ENCODE peak calls at places on chromosomes 6 and 20, in seven cellular contexts. One of them, this sample, is unnamed.

GRCh38 chr6:167581637-167582036 is 245.1 kb upstream of the AFDN start:
- DNase-seq in stimulated activated CD8-positive, alpha-beta memory T cell treated with anti-CD3 and anti-CD28 coated beads, Interleukin-12 subunit alpha, Interleukin-12 subunit beta, amount 100 ng/mL, for 4 hours: no peak
- DNase-seq in GM12865: no peak
- DNase-seq in posterior cingulate gyrus: no peak
- DNase-seq in heart right ventricle: no peak
- DNase-seq in iPS-NIHi11: peak
- DNase-seq in GM23248: no peak
- DNase-seq in this sample: no peak

GRCh38 chr20:37342231-37343177 is 3.4 kb upstream of the SRC start:
- DNase-seq in GM12865: peak
- DNase-seq in iPS-NIHi11: no peak
- DNase-seq in stimulated activated CD8-positive, alpha-beta memory T cell treated with anti-CD3 and anti-CD28 coated beads, Interleukin-12 subunit alpha, Interleukin-12 subunit beta, amount 100 ng/mL, for 4 hours: no peak
- DNase-seq in posterior cingulate gyrus: no peak
- DNase-seq in heart right ventricle: no peak
- DNase-seq in GM23248: peak
- DNase-seq in this sample: peak

GRCh38 chr20:40648505-40649072 is 40.4 kb downstream of the MAFB start:
- DNase-seq in iPS-NIHi11: no peak
- DNase-seq in GM23248: no peak
- DNase-seq in posterior cingulate gyrus: no peak
- DNase-seq in stimulated activated CD8-positive, alpha-beta memory T cell treated with anti-CD3 and anti-CD28 coated beads, Interleukin-12 subunit alpha, Interleukin-12 subunit beta, amount 100 ng/mL, for 4 hours: no peak
- DNase-seq in GM12865: no peak
- DNase-seq in heart right ventricle: no peak
- DNase-seq in this sample: peak

GRCh38 chr6:35092362-35093117 is 48.6 kb downstream of the TCP11 start:
- DNase-seq in GM12865: no peak
- DNase-seq in GM23248: peak
- DNase-seq in heart right ventricle: no peak
- DNase-seq in stimulated activated CD8-positive, alpha-beta memory T cell treated with anti-CD3 and anti-CD28 coated beads, Interleukin-12 subunit alpha, Interleukin-12 subunit beta, amount 100 ng/mL, for 4 hours: no peak
- DNase-seq in posterior cingulate gyrus: no peak
- DNase-seq in iPS-NIHi11: peak
- DNase-seq in this sample: no peak

GRCh38 chr6:20242397-20242796 is 30.1 kb upstream of the MBOAT1 start:
- DNase-seq in heart right ventricle: no peak
- DNase-seq in GM12865: no peak
- DNase-seq in posterior cingulate gyrus: no peak
- DNase-seq in GM23248: no peak
- DNase-seq in stimulated activated CD8-positive, alpha-beta memory T cell treated with anti-CD3 and anti-CD28 coated beads, Interleukin-12 subunit alpha, Interleukin-12 subunit beta, amount 100 ng/mL, for 4 hours: no peak
- DNase-seq in iPS-NIHi11: no peak
- DNase-seq in this sample: no peak

GRCh38 chr20:45052698-45053440 is 48.1 kb downstream of the KCNS1 start:
- DNase-seq in stimulated activated CD8-positive, alpha-beta memory T cell treated with anti-CD3 and anti-CD28 coated beads, Interleukin-12 subunit alpha, Interleukin-12 subunit beta, amount 100 ng/mL, for 4 hours: no peak
- DNase-seq in GM23248: peak
- DNase-seq in heart right ventricle: no peak
- DNase-seq in GM12865: peak
- DNase-seq in posterior cingulate gyrus: no peak
- DNase-seq in iPS-NIHi11: no peak
- DNase-seq in this sample: no peak

GRCh38 chr20:20413801-20414200 is 45.9 kb downstream of the INSM1 start:
- DNase-seq in iPS-NIHi11: no peak
- DNase-seq in stimulated activated CD8-positive, alpha-beta memory T cell treated with anti-CD3 and anti-CD28 coated beads, Interleukin-12 subunit alpha, Interleukin-12 subunit beta, amount 100 ng/mL, for 4 hours: no peak
- DNase-seq in posterior cingulate gyrus: no peak
- DNase-seq in heart right ventricle: no peak
- DNase-seq in GM12865: no peak
- DNase-seq in GM23248: peak
- DNase-seq in this sample: peak

GRCh38 chr6:158518196-158519127 is 41.4 kb upstream of the TMEM181 start:
- DNase-seq in stimulated activated CD8-positive, alpha-beta memory T cell treated with anti-CD3 and anti-CD28 coated beads, Interleukin-12 subunit alpha, Interleukin-12 subunit beta, amount 100 ng/mL, for 4 hours: no peak
- DNase-seq in iPS-NIHi11: peak
- DNase-seq in GM12865: peak
- DNase-seq in GM23248: peak
- DNase-seq in posterior cingulate gyrus: peak
- DNase-seq in heart right ventricle: peak
- DNase-seq in this sample: peak

GRCh38 chr6:8219352-8219943 is 117.1 kb upstream of the EEF1E1 start:
- DNase-seq in GM23248: peak
- DNase-seq in GM12865: peak
- DNase-seq in stimulated activated CD8-positive, alpha-beta memory T cell treated with anti-CD3 and anti-CD28 coated beads, Interleukin-12 subunit alpha, Interleukin-12 subunit beta, amount 100 ng/mL, for 4 hours: no peak
- DNase-seq in heart right ventricle: no peak
- DNase-seq in posterior cingulate gyrus: no peak
- DNase-seq in iPS-NIHi11: peak
- DNase-seq in this sample: peak

GRCh38 chr20:55354700-55355099 is 650.6 kb downstream of the CBLN4 start:
- DNase-seq in heart right ventricle: no peak
- DNase-seq in GM12865: no peak
- DNase-seq in stimulated activated CD8-positive, alpha-beta memory T cell treated with anti-CD3 and anti-CD28 coated beads, Interleukin-12 subunit alpha, Interleukin-12 subunit beta, amount 100 ng/mL, for 4 hours: no peak
- DNase-seq in posterior cingulate gyrus: no peak
- DNase-seq in iPS-NIHi11: no peak
- DNase-seq in GM23248: no peak
- DNase-seq in this sample: peak

GRCh38 chr20:37672143-37672542 is 21.7 kb upstream of the CTNNBL1 start:
- DNase-seq in GM12865: no peak
- DNase-seq in GM23248: no peak
- DNase-seq in heart right ventricle: no peak
- DNase-seq in stimulated activated CD8-positive, alpha-beta memory T cell treated with anti-CD3 and anti-CD28 coated beads, Interleukin-12 subunit alpha, Interleukin-12 subunit beta, amount 100 ng/mL, for 4 hours: no peak
- DNase-seq in posterior cingulate gyrus: no peak
- DNase-seq in iPS-NIHi11: no peak
- DNase-seq in this sample: no peak

GRCh38 chr6:14799928-14800327 is 445.9 kb upstream of the JARID2 start:
- DNase-seq in GM12865: peak
- DNase-seq in posterior cingulate gyrus: peak
- DNase-seq in heart right ventricle: peak
- DNase-seq in iPS-NIHi11: peak
- DNase-seq in GM23248: peak
- DNase-seq in stimulated activated CD8-positive, alpha-beta memory T cell treated with anti-CD3 and anti-CD28 coated beads, Interleukin-12 subunit alpha, Interleukin-12 subunit beta, amount 100 ng/mL, for 4 hours: no peak
- DNase-seq in this sample: peak

GRCh38 chr6:22326500-22326899 is 29.7 kb upstream of the PRL start:
- DNase-seq in GM12865: no peak
- DNase-seq in heart right ventricle: no peak
- DNase-seq in posterior cingulate gyrus: no peak
- DNase-seq in stimulated activated CD8-positive, alpha-beta memory T cell treated with anti-CD3 and anti-CD28 coated beads, Interleukin-12 subunit alpha, Interleukin-12 subunit beta, amount 100 ng/mL, for 4 hours: no peak
- DNase-seq in GM23248: no peak
- DNase-seq in iPS-NIHi11: no peak
- DNase-seq in this sample: no peak